ENCODE peak calls at places on chromosomes 2 and 18, in six cellular contexts. H, A, G, J, X and T are unnamed samples.

GRCh38 chr2:64637931-64638330 is 15.8 kb downstream of the SERTAD2 start:
- DNase-seq in H (peak), A (no peak), G (no peak), J (no peak), X (no peak), T (no peak)

GRCh38 chr2:69026026-69026425 is 13.0 kb downstream of the ANTXR1 start:
- DNase-seq in H (no peak), A (no peak), G (peak), J (peak), X (peak), T (peak)

GRCh38 chr2:101644842-101645383 is 52.6 kb upstream of the MAP4K4 start:
- DNase-seq in H (no peak), A (no peak), G (no peak), J (no peak), X (no peak), T (no peak)

GRCh38 chr2:32905270-32905669 is 41.5 kb upstream of the LTBP1 start:
- DNase-seq in H (no peak), A (no peak), G (no peak), J (no peak), X (no peak), T (no peak)

GRCh38 chr2:127581050-127581345 is 45.5 kb downstream of the MYO7B start:
- DNase-seq in H (no peak), A (no peak), G (no peak), J (no peak), X (no peak), T (no peak)

GRCh38 chr2:181570833-181571661 is 85.9 kb downstream of the CERKL start:
- DNase-seq in H (no peak), A (no peak), G (no peak), J (no peak), X (no peak), T (no peak)

GRCh38 chr2:35337922-35338321 is 1017.7 kb upstream of the CRIM1 start:
- DNase-seq in H (no peak), A (no peak), G (no peak), J (no peak), X (no peak), T (no peak)

GRCh38 chr18:4125246-4125938 is 329.7 kb downstream of the DLGAP1 start:
- DNase-seq in H (no peak), A (no peak), G (no peak), J (no peak), X (no peak), T (no peak)

GRCh38 chr2:85583667-85584353 is 421 bp upstream of the VAMP5 start:
- DNase-seq in H (no peak), A (peak), G (no peak), J (no peak), X (no peak), T (no peak)

GRCh38 chr2:222861411-222862067 is 703 bp downstream of the ACSL3 start:
- DNase-seq in H (peak), A (peak), G (peak), J (no peak), X (no peak), T (peak)

GRCh38 chr2:157743051-157743450 is 114.4 kb upstream of the ACVR1C start:
- DNase-seq in H (no peak), A (no peak), G (no peak), J (no peak), X (no peak), T (no peak)

GRCh38 chr2:120578576-120579352 is 156.9 kb upstream of the GLI2 start:
- DNase-seq in H (peak), A (no peak), G (no peak), J (no peak), X (no peak), T (no peak)

DNA sequence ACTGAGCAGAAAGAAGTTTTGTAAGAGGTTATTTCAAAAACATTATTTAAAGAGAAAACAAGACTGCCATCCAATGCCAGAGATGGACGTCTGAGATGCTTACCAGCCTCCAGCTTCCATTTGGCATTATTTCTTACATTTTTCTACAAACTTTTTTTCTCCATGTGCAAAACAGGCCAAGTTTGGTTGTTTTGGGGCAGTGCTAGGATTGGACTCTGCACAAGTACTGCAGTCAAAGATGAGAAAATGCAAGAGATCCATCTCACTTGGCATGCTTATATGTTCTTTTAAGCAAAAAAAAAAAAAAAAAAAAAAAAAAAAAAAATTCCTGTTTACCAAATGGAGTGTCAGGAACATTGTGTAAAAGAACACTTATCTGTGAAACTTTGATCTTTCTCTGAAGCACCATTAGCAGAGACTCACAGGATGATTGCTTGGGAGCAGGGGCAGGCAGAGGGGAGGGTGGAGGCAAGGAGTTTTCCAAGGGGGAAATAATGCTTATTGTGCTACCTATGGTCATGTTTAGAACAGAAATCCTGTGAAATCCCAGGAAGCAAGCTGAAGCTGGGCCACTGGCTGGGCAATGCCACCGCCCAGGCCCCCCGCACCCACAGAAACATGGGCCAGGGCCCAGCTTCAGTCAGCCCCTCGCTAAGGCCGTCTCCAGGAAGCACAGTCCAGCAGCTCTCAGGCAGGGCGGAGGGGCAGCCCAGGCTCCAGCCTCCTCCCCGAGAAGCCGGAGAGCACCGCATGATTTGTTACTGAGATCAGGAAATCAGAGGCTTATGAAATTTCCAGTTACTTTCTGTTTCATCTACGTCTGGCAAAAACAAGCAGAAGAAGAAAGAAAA is 229.4 kb downstream of the ZNF516 start:
- DNase-seq in H (no peak), A (peak), G (no peak), J (no peak), X (no peak), T (no peak)
- H3K27ac ChIP-seq in H (peak), A (peak), G (peak), J (no peak), X (no peak), T (no peak)

DNA sequence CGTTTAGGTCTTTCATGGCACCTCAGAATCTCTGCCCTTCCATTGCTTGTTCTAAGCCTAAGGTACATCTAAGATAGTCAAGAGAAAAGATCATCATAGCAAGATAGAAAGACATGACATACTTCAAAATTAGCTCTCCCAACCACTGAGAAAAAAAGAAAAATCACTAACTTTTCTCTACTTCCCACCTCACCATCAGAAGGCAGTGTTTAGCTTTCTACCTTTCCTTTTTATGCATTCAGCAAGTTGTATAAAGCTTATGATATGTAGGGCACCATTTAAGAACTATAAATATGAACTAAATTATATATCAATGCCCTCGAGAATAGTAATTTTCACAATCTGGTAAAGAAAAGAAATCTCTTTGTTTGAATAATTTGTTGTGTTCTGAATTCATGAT is 331.8 kb upstream of the VWC2L start:
- DNase-seq in H (no peak), A (no peak), G (no peak), J (no peak), X (no peak), T (no peak)
- TF ChIP-seq CTCF in H (no peak), A (no peak), G (no peak), J (no peak), X (no peak), T (no peak)

DNA sequence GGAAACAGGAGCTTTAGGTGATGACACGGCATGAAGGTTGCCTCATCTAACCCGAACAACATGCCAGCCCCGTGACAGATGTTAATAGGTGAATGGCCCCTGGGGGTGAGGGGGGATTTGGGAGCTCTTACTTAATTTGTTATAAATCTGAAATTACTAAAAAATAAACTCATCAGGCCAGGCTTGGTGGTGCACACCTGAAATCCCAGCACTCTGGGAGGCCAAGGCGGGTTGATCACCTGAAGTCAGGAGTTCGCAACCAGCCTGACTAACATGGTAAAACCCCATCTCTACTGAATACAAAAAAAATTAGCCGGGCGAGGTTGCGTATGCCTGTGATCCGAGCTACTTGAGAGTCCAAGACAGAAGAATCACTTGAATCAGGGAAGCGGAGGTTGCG is 6.1 kb downstream of the STK25 start:
- DNase-seq in H (no peak), A (no peak), G (no peak), J (no peak), X (no peak), T (no peak)
- H3K27ac ChIP-seq in H (no peak), A (no peak), G (no peak), J (no peak), X (no peak), T (no peak)

GRCh38 chr18:48887905-48888531 is 62.7 kb downstream of the SMAD7 start:
- DNase-seq in H (no peak), A (peak), G (no peak), J (no peak), X (no peak), T (peak)
- TF ChIP-seq CTCF in H (no peak), A (no peak), G (no peak), J (no peak), X (no peak), T (peak)

GRCh38 chr2:11375689-11376027 is 31.2 kb upstream of the ROCK2 start:
- DNase-seq in H (no peak), A (no peak), G (no peak), J (no peak), X (no peak), T (peak)

GRCh38 chr2:11377915-11378649 is 33.6 kb upstream of the ROCK2 start:
- DNase-seq in H (no peak), A (peak), G (no peak), J (no peak), X (no peak), T (no peak)

GRCh38 chr2:11375025-11375688 is 30.7 kb upstream of the ROCK2 start:
- DNase-seq in H (no peak), A (no peak), G (no peak), J (no peak), X (no peak), T (no peak)

GRCh38 chr2:11373096-11373495 is 28.7 kb upstream of the ROCK2 start:
- DNase-seq in H (no peak), A (no peak), G (no peak), J (no peak), X (no peak), T (no peak)

DNA sequence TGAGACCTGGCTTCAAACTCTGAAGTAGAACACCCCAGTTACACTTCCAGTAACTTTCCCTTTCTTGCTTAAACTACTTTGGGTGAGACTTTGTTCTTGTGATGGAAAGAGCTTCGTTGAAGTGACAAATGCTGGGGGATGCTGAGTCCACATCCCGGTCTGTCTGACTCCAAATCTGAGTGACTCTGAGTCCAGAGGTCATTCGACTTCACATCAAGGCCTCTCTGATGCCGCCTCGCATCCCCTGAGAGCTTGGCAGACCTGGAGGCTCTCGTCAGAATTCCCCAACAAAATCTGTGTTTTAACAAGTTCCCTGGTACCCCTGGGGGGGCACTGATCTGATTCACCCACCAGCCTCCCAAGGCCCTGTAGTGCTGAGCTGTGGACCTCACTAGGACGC is 31.6 kb upstream of the ROCK2 start:
- DNase-seq in H (no peak), A (no peak), G (no peak), J (no peak), X (no peak), T (no peak)
- H3K27ac ChIP-seq in H (peak), A (peak), G (no peak), J (no peak), X (no peak), T (peak)